ENCODE peak calls at places on chromosomes 3 and 15, in nine cellular contexts. H is AG04450, G is thoracic aorta, L is nephron progenitor cell, U is brain microvascular endothelial cell, Y is left ventricle myocardium inferior, K is cardiac muscle cell, F is cardiac fibroblast, W is hepatocyte. I is an unnamed sample.

GRCh38 chr3:34260266-34260990 is 462.0 kb downstream of the PDCD6IP start:
- DNase-seq in H (peak; percentile 1), G (no peak), L (peak; percentile 68), U (peak; percentile 69), Y (peak; percentile 29), K (peak; percentile 74), F (peak; percentile 61), W (peak; percentile 79), I (peak; percentile 58)

GRCh38 chr15:52139599-52140462 is 27.3 kb upstream of the BCL2L10 start:
- DNase-seq in H (no peak), G (peak; percentile 38), L (peak; percentile 80), U (peak; percentile 70), Y (peak; percentile 66), K (peak; percentile 72), F (peak; percentile 78), W (peak; percentile 77), I (peak; percentile 73)

GRCh38 chr3:194112120-194113106 is 23.5 kb upstream of the HES1 start:
- DNase-seq in H (no peak), G (no peak), L (peak; percentile 44), U (no peak), Y (no peak), K (no peak), F (no peak), W (peak; percentile 89), I (no peak)

GRCh38 chr3:187020376-187020775 is 90.0 kb downstream of the ST6GAL1 start:
- DNase-seq in H (no peak), G (no peak), L (no peak), U (no peak), Y (no peak), K (no peak), F (no peak), W (no peak), I (no peak)

GRCh38 chr15:82647045-82647834 is at the start of gene CPEB1:
- DNase-seq in H (no peak), G (no peak), L (peak; percentile 53), U (no peak), Y (peak; percentile 52), K (peak; percentile 45), F (peak; percentile 47), W (peak; percentile 68), I (peak; percentile 12)

GRCh38 chr3:37944243-37944955 is 46.2 kb upstream of the VILL start:
- DNase-seq in H (no peak), G (no peak), L (no peak), U (no peak), Y (no peak), K (no peak), F (peak; percentile 57), W (no peak), I (no peak)

GRCh38 chr3:112632596-112632995 is 8.3 kb downstream of the CCDC80 start:
- DNase-seq in H (no peak), G (no peak), L (no peak), U (no peak), Y (no peak), K (no peak), F (no peak), W (no peak), I (no peak)

GRCh38 chr3:156586905-156587766 is 32.2 kb upstream of the SSR3 start:
- DNase-seq in H (no peak), G (no peak), L (no peak), U (no peak), Y (no peak), K (no peak), F (peak; percentile 18), W (no peak), I (no peak)

GRCh38 chr3:171965088-171965712 is 74.2 kb upstream of the FNDC3B start:
- DNase-seq in H (no peak), G (no peak), L (no peak), U (no peak), Y (no peak), K (no peak), F (no peak), W (no peak), I (no peak)

GRCh38 chr3:138042043-138042442 is 32.1 kb downstream of the CLDN18 start:
- DNase-seq in H (peak; percentile 45), G (no peak), L (no peak), U (peak; percentile 83), Y (no peak), K (no peak), F (peak; percentile 47), W (no peak), I (no peak)

GRCh38 chr15:78978601-78979179 is 33.8 kb upstream of the CTSH start:
- DNase-seq in H (no peak), G (no peak), L (no peak), U (no peak), Y (no peak), K (no peak), F (no peak), W (no peak), I (no peak)

GRCh38 chr15:74253276-74253921 is 17.3 kb downstream of the CCDC33 start:
- DNase-seq in H (no peak), G (no peak), L (peak; percentile 27), U (no peak), Y (no peak), K (no peak), F (no peak), W (peak; percentile 22), I (peak; percentile 16)

GRCh38 chr3:27577504-27577903 is 93.3 kb upstream of the SLC4A7 start:
- DNase-seq in H (no peak), G (no peak), L (no peak), U (no peak), Y (no peak), K (no peak), F (peak; percentile 84), W (no peak), I (no peak)

GRCh38 chr3:184748219-184749135 is 36.6 kb upstream of the MAGEF1 start:
- DNase-seq in H (no peak), G (no peak), L (no peak), U (no peak), Y (no peak), K (peak; percentile 57), F (peak; percentile 48), W (peak; percentile 70), I (no peak)
- TF ChIP-seq CTCF in H (peak; percentile 50), G (no peak), L (peak; percentile 45), U (peak; percentile 58), Y (no peak), K (peak; percentile 23), F (peak; percentile 27), W (peak; percentile 55), I (peak; percentile 59)

DNA sequence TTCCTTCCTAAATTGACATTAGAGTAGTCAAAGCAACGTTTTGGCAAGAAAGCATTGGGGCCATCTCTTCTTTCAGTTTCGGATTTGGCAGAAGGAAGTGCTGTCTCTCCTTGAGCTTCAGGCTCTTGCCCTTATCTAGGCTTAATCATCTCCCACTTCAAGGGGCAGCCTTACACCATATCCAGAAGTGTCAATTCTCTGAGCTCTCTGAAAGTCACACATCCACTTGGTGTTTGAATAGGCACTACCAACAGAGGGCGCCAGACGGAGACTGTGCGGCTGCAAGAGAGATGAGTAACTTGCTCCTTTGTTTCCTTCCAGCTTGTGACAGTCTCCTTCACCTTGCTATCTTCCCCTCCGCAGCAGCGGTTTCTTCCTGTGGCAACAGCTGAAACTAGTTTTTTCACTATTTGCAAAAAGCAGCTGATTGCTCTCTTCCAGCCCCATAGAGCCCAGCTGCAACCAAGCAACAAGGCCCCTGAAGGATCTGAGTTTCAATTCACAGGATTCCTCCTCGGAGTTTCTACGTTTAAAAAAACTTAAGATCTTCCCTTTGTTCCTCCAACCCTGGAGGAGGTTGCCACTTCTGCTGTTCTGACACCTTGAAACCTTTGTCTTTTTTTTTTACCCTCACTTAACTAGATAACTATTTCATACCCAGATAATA is 147.0 kb upstream of the SLCO3A1 start:
- DNase-seq in H (peak; percentile 36), G (peak; percentile 28), L (peak; percentile 76), U (peak; percentile 31), Y (peak; percentile 63), K (peak; percentile 81), F (peak; percentile 73), W (peak; percentile 84), I (peak; percentile 75)
- TF ChIP-seq CTCF in H (peak; percentile 94), G (peak; percentile 62), L (peak; percentile 90), U (peak; percentile 85), Y (peak; percentile 94), K (peak; percentile 97), F (peak; percentile 95), W (peak; percentile 79), I (peak; percentile 94)

GRCh38 chr3:73586628-73587027 is 38.1 kb downstream of the PDZRN3 start:
- DNase-seq in H (no peak), G (no peak), L (no peak), U (no peak), Y (no peak), K (no peak), F (no peak), W (no peak), I (no peak)

DNA sequence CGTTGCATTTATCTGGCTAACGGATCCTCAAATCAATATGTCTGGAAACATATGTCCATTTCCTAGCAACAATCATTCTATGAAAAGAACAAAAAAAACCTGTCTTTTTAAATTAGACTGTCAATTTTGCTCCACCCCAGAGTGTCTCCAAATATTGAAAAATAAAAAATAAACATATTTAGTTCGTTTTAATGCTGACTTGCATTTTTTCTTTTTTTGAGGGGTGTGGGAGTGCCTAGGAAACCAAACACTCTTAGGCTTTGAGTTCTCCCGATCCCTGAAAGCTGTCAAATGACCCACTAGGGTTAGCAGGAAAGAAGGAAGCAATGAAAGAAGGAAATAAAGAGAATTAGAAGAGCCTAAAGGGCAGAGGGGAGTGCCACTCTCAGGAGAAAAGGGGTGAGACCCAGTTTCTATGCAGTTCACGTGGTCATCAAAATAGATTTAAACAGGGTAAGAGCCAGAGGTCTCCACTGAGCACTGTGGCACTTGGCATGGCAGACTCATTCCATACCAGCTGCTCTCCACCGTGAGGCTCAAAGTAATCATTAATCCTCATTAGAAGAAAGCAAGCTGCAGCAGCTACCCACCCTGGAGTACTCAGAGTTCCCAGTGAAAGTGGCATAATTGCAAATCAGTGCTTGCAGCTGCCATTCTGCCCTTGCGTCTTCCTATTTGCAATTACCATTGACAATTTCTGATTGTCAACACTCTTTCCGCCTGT is 32.4 kb downstream of the PDZRN3 start:
- DNase-seq in H (no peak), G (no peak), L (no peak), U (no peak), Y (no peak), K (no peak), F (no peak), W (no peak), I (no peak)
- TF ChIP-seq CTCF in H (no peak), G (no peak), L (no peak), U (no peak), Y (no peak), K (no peak), F (no peak), W (no peak), I (no peak)

GRCh38 chr15:96355561-96356129 is 25.1 kb downstream of the NR2F2 start:
- DNase-seq in H (no peak), G (no peak), L (no peak), U (no peak), Y (no peak), K (no peak), F (no peak), W (no peak), I (no peak)

GRCh38 chr15:96358795-96359190 is 28.3 kb downstream of the NR2F2 start:
- DNase-seq in H (no peak), G (no peak), L (no peak), U (no peak), Y (no peak), K (no peak), F (no peak), W (no peak), I (no peak)

GRCh38 chr15:96354731-96355560 is 24.4 kb downstream of the NR2F2 start:
- DNase-seq in H (no peak), G (no peak), L (no peak), U (peak; percentile 79), Y (no peak), K (no peak), F (peak; percentile 90), W (peak; percentile 57), I (no peak)

GRCh38 chr15:96358006-96358794 is 27.7 kb downstream of the NR2F2 start:
- DNase-seq in H (no peak), G (no peak), L (no peak), U (no peak), Y (no peak), K (no peak), F (no peak), W (no peak), I (no peak)

GRCh38 chr15:96356494-96357455 is 26.3 kb downstream of the NR2F2 start:
- DNase-seq in H (peak; percentile 65), G (no peak), L (peak; percentile 96), U (peak; percentile 85), Y (peak; percentile 82), K (peak; percentile 80), F (peak; percentile 88), W (peak; percentile 83), I (peak; percentile 96)
- TF ChIP-seq CTCF in H (peak; percentile 87), G (peak; percentile 97), L (peak; percentile 97), U (peak; percentile 87), Y (peak; percentile 100), K (peak; percentile 89), F (peak; percentile 86), W (peak; percentile 99), I (peak; percentile 99)